ENCODE peak calls at places on chromosomes 3 and 15, in ten cellular contexts. One of them, this sample, is unnamed. For H3K9me3, the result is how much of the 10 kb centered on the place peaks cover.

GRCh38 chr3:23264413-23264812 is 61.3 kb downstream of the UBE2E2 start:
- DNase-seq in cardiac muscle cell: peak
- DNase-seq in fibroblast of lung: peak
- DNase-seq in body of pancreas: no peak
- DNase-seq in neural progenitor cell: no peak
- DNase-seq in GM12878: no peak
- DNase-seq in heart right ventricle: no peak
- DNase-seq in ovary: no peak
- DNase-seq in breast epithelium: no peak
- DNase-seq in upper lobe of right lung: no peak
- DNase-seq in this sample: no peak

GRCh38 chr3:120169407-120169806 is 75.2 kb upstream of the GSK3B start:
- DNase-seq in breast epithelium: no peak
- DNase-seq in GM12878: no peak
- DNase-seq in fibroblast of lung: no peak
- DNase-seq in neural progenitor cell: no peak
- DNase-seq in body of pancreas: no peak
- DNase-seq in heart right ventricle: no peak
- DNase-seq in ovary: no peak
- DNase-seq in upper lobe of right lung: no peak
- DNase-seq in cardiac muscle cell: no peak
- DNase-seq in this sample: no peak

GRCh38 chr3:188956839-188957489 is 214.8 kb upstream of the TPRG1 start:
- DNase-seq in upper lobe of right lung: no peak
- DNase-seq in body of pancreas: peak
- DNase-seq in neural progenitor cell: peak
- DNase-seq in heart right ventricle: peak
- DNase-seq in breast epithelium: no peak
- DNase-seq in GM12878: no peak
- DNase-seq in fibroblast of lung: peak
- DNase-seq in ovary: no peak
- DNase-seq in cardiac muscle cell: peak
- DNase-seq in this sample: no peak

GRCh38 chr3:42733501-42734262 is 31.1 kb upstream of the HHATL start:
- DNase-seq in fibroblast of lung: no peak
- DNase-seq in body of pancreas: no peak
- DNase-seq in upper lobe of right lung: no peak
- DNase-seq in cardiac muscle cell: no peak
- DNase-seq in heart right ventricle: no peak
- DNase-seq in ovary: no peak
- DNase-seq in GM12878: no peak
- DNase-seq in neural progenitor cell: no peak
- DNase-seq in breast epithelium: no peak
- DNase-seq in this sample: no peak

GRCh38 chr15:91694131-91694828 is 159.2 kb upstream of the SLCO3A1 start:
- DNase-seq in fibroblast of lung: peak
- DNase-seq in upper lobe of right lung: no peak
- DNase-seq in heart right ventricle: peak
- DNase-seq in body of pancreas: no peak
- DNase-seq in breast epithelium: no peak
- DNase-seq in GM12878: no peak
- DNase-seq in neural progenitor cell: no peak
- DNase-seq in cardiac muscle cell: peak
- DNase-seq in ovary: peak
- DNase-seq in this sample: peak

GRCh38 chr3:11211531-11212300 is 57.4 kb downstream of the HRH1 start:
- DNase-seq in ovary: no peak
- DNase-seq in cardiac muscle cell: peak
- DNase-seq in breast epithelium: no peak
- DNase-seq in heart right ventricle: no peak
- DNase-seq in upper lobe of right lung: no peak
- DNase-seq in body of pancreas: no peak
- DNase-seq in GM12878: no peak
- DNase-seq in fibroblast of lung: peak
- DNase-seq in neural progenitor cell: peak
- DNase-seq in this sample: no peak

GRCh38 chr15:42672444-42672843 is 64.5 kb downstream of the CDAN1 start:
- DNase-seq in GM12878: no peak
- DNase-seq in body of pancreas: no peak
- DNase-seq in neural progenitor cell: no peak
- DNase-seq in breast epithelium: no peak
- DNase-seq in cardiac muscle cell: no peak
- DNase-seq in fibroblast of lung: no peak
- DNase-seq in ovary: no peak
- DNase-seq in upper lobe of right lung: no peak
- DNase-seq in heart right ventricle: no peak
- DNase-seq in this sample: no peak

GRCh38 chr3:58135712-58136543 is 74.8 kb downstream of the DNASE1L3 start:
- DNase-seq in ovary: no peak
- DNase-seq in fibroblast of lung: no peak
- DNase-seq in neural progenitor cell: no peak
- DNase-seq in GM12878: no peak
- DNase-seq in breast epithelium: no peak
- DNase-seq in cardiac muscle cell: peak
- DNase-seq in upper lobe of right lung: no peak
- DNase-seq in heart right ventricle: peak
- DNase-seq in body of pancreas: no peak
- DNase-seq in this sample: peak

GRCh38 chr15:74621546-74621920 is 5.9 kb downstream of the CLK3 start:
- DNase-seq in GM12878: no peak
- DNase-seq in cardiac muscle cell: no peak
- DNase-seq in fibroblast of lung: no peak
- DNase-seq in neural progenitor cell: no peak
- DNase-seq in heart right ventricle: no peak
- DNase-seq in upper lobe of right lung: peak
- DNase-seq in body of pancreas: no peak
- DNase-seq in breast epithelium: no peak
- DNase-seq in ovary: no peak
- DNase-seq in this sample: no peak

GRCh38 chr3:25380222-25380739 is 47.8 kb upstream of the RARB start:
- DNase-seq in fibroblast of lung: no peak
- DNase-seq in GM12878: no peak
- DNase-seq in body of pancreas: no peak
- DNase-seq in breast epithelium: no peak
- DNase-seq in upper lobe of right lung: no peak
- DNase-seq in heart right ventricle: no peak
- DNase-seq in ovary: no peak
- DNase-seq in cardiac muscle cell: peak
- DNase-seq in neural progenitor cell: no peak
- DNase-seq in this sample: peak

GRCh38 chr3:133561682-133562081 is 11.8 kb upstream of the CDV3 start:
- DNase-seq in cardiac muscle cell: no peak
- DNase-seq in neural progenitor cell: no peak
- DNase-seq in upper lobe of right lung: no peak
- DNase-seq in breast epithelium: no peak
- DNase-seq in ovary: no peak
- DNase-seq in body of pancreas: no peak
- DNase-seq in heart right ventricle: no peak
- DNase-seq in GM12878: no peak
- DNase-seq in fibroblast of lung: no peak
- DNase-seq in this sample: no peak

GRCh38 chr15:101092186-101092866 is 159.5 kb downstream of the CHSY1 start:
- DNase-seq in upper lobe of right lung: no peak
- DNase-seq in neural progenitor cell: no peak
- DNase-seq in heart right ventricle: no peak
- DNase-seq in body of pancreas: no peak
- DNase-seq in breast epithelium: no peak
- DNase-seq in fibroblast of lung: peak
- DNase-seq in GM12878: no peak
- DNase-seq in cardiac muscle cell: peak
- DNase-seq in ovary: no peak
- DNase-seq in this sample: no peak

GRCh38 chr3:184441202-184441900 is 61.5 kb downstream of the CHRD start:
- DNase-seq in heart right ventricle: no peak
- DNase-seq in breast epithelium: no peak
- DNase-seq in body of pancreas: no peak
- DNase-seq in cardiac muscle cell: no peak
- DNase-seq in upper lobe of right lung: no peak
- DNase-seq in ovary: no peak
- DNase-seq in GM12878: no peak
- DNase-seq in fibroblast of lung: no peak
- DNase-seq in neural progenitor cell: no peak
- DNase-seq in this sample: no peak

GRCh38 chr15:38623744-38624143 is 59.1 kb upstream of the RASGRP1 start:
- DNase-seq in heart right ventricle: peak
- DNase-seq in fibroblast of lung: no peak
- DNase-seq in body of pancreas: no peak
- DNase-seq in ovary: no peak
- DNase-seq in cardiac muscle cell: no peak
- DNase-seq in GM12878: no peak
- DNase-seq in neural progenitor cell: no peak
- DNase-seq in upper lobe of right lung: no peak
- DNase-seq in breast epithelium: no peak
- DNase-seq in this sample: no peak

GRCh38 chr3:38136807-38137614 is at the start of gene ACAA1:
- DNase-seq in upper lobe of right lung: peak
- DNase-seq in body of pancreas: peak
- DNase-seq in breast epithelium: peak
- DNase-seq in heart right ventricle: peak
- DNase-seq in cardiac muscle cell: peak
- DNase-seq in ovary: peak
- DNase-seq in fibroblast of lung: peak
- DNase-seq in GM12878: peak
- DNase-seq in neural progenitor cell: peak
- DNase-seq in this sample: peak

GRCh38 chr3:109924196-109924595 is 586.9 kb upstream of the DPPA4 start:
- DNase-seq in GM12878: no peak
- DNase-seq in body of pancreas: no peak
- DNase-seq in upper lobe of right lung: no peak
- DNase-seq in fibroblast of lung: no peak
- DNase-seq in heart right ventricle: no peak
- DNase-seq in breast epithelium: no peak
- DNase-seq in cardiac muscle cell: no peak
- DNase-seq in ovary: no peak
- DNase-seq in neural progenitor cell: no peak
- DNase-seq in this sample: no peak

DNA sequence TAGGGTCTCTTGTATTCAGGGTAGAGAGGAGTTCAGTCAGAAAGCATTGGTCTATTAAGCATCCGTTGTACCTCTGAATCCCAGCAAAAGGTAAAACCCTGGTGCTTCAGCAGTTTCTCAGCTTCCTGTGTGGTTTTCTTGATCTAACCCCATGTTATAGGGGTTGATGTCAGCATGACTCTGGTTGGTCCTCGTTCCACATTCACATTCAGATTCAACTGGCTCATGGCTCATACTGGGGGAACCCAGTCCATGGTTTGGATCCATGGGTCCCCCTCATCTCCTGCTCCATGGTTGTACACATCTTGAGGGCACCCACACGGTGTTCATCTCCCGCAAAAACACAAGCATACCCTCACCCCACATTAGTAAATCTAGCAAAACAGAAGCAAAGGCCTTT is 47.7 kb upstream of the C2CD4B start:
- DNase-seq in cardiac muscle cell: no peak
- DNase-seq in heart right ventricle: no peak
- DNase-seq in ovary: no peak
- DNase-seq in upper lobe of right lung: no peak
- DNase-seq in body of pancreas: no peak
- DNase-seq in breast epithelium: no peak
- DNase-seq in GM12878: no peak
- DNase-seq in fibroblast of lung: no peak
- DNase-seq in neural progenitor cell: no peak
- DNase-seq in this sample: no peak
- H3K9me3 ChIP-seq in cardiac muscle cell: under half
- H3K9me3 ChIP-seq in heart right ventricle: under half
- H3K9me3 ChIP-seq in ovary: under half
- H3K9me3 ChIP-seq in upper lobe of right lung: under half
- H3K9me3 ChIP-seq in body of pancreas: under half
- H3K9me3 ChIP-seq in breast epithelium: under half
- H3K9me3 ChIP-seq in GM12878: under half
- H3K9me3 ChIP-seq in fibroblast of lung: under half
- H3K9me3 ChIP-seq in neural progenitor cell: under half
- H3K9me3 ChIP-seq in this sample: under half

GRCh38 chr15:56128081-56128480 is 115.6 kb downstream of the RFX7 start:
- DNase-seq in fibroblast of lung: peak
- DNase-seq in GM12878: no peak
- DNase-seq in cardiac muscle cell: no peak
- DNase-seq in body of pancreas: no peak
- DNase-seq in upper lobe of right lung: no peak
- DNase-seq in breast epithelium: no peak
- DNase-seq in neural progenitor cell: no peak
- DNase-seq in ovary: no peak
- DNase-seq in heart right ventricle: no peak
- DNase-seq in this sample: no peak

GRCh38 chr15:56126409-56126808 is 117.3 kb downstream of the RFX7 start:
- DNase-seq in heart right ventricle: no peak
- DNase-seq in breast epithelium: no peak
- DNase-seq in neural progenitor cell: no peak
- DNase-seq in upper lobe of right lung: no peak
- DNase-seq in GM12878: no peak
- DNase-seq in ovary: no peak
- DNase-seq in body of pancreas: no peak
- DNase-seq in fibroblast of lung: no peak
- DNase-seq in cardiac muscle cell: no peak
- DNase-seq in this sample: no peak

DNA sequence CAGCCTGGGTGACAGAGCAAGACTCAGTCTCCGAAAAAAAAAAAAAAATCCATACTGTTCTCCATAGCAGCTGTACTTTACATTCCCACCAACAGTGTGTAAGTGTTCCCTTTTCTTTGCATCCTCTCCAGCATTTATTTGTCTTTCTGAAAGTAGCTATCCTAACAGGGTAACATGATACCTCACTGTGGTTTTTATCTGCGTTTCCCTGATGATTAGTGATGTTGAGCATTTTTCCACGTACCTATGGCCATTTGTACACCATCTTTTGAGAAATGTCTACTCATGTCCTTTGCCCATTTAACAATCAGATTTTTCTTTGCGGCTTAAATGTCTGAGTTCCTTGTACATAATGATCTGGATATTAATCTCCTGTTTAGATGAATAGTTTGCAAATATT is 119.3 kb downstream of the RFX7 start:
- DNase-seq in upper lobe of right lung: no peak
- DNase-seq in body of pancreas: no peak
- DNase-seq in heart right ventricle: no peak
- DNase-seq in breast epithelium: no peak
- DNase-seq in cardiac muscle cell: no peak
- DNase-seq in ovary: no peak
- DNase-seq in neural progenitor cell: no peak
- DNase-seq in fibroblast of lung: peak
- DNase-seq in GM12878: no peak
- DNase-seq in this sample: no peak
- H3K9me3 ChIP-seq in upper lobe of right lung: under half
- H3K9me3 ChIP-seq in body of pancreas: under half
- H3K9me3 ChIP-seq in heart right ventricle: half or more
- H3K9me3 ChIP-seq in breast epithelium: under half
- H3K9me3 ChIP-seq in cardiac muscle cell: under half
- H3K9me3 ChIP-seq in ovary: under half
- H3K9me3 ChIP-seq in neural progenitor cell: under half
- H3K9me3 ChIP-seq in fibroblast of lung: under half
- H3K9me3 ChIP-seq in GM12878: under half
- H3K9me3 ChIP-seq in this sample: under half

GRCh38 chr15:25177955-25178801 is 223.4 kb downstream of the SNRPN start:
- DNase-seq in body of pancreas: peak
- DNase-seq in GM12878: no peak
- DNase-seq in fibroblast of lung: no peak
- DNase-seq in ovary: no peak
- DNase-seq in neural progenitor cell: no peak
- DNase-seq in heart right ventricle: peak
- DNase-seq in cardiac muscle cell: no peak
- DNase-seq in breast epithelium: peak
- DNase-seq in upper lobe of right lung: peak
- DNase-seq in this sample: peak
- H3K9me3 ChIP-seq in body of pancreas: under half
- H3K9me3 ChIP-seq in GM12878: under half
- H3K9me3 ChIP-seq in fibroblast of lung: under half
- H3K9me3 ChIP-seq in ovary: under half
- H3K9me3 ChIP-seq in neural progenitor cell: under half
- H3K9me3 ChIP-seq in heart right ventricle: half or more
- H3K9me3 ChIP-seq in cardiac muscle cell: under half
- H3K9me3 ChIP-seq in breast epithelium: half or more
- H3K9me3 ChIP-seq in upper lobe of right lung: under half
- H3K9me3 ChIP-seq in this sample: under half

GRCh38 chr3:7433073-7433472 is 572.2 kb downstream of the GRM7 start:
- DNase-seq in heart right ventricle: no peak
- DNase-seq in body of pancreas: peak
- DNase-seq in GM12878: no peak
- DNase-seq in breast epithelium: no peak
- DNase-seq in cardiac muscle cell: no peak
- DNase-seq in fibroblast of lung: no peak
- DNase-seq in ovary: no peak
- DNase-seq in neural progenitor cell: no peak
- DNase-seq in upper lobe of right lung: no peak
- DNase-seq in this sample: no peak
- H3K9me3 ChIP-seq in heart right ventricle: under half
- H3K9me3 ChIP-seq in body of pancreas: under half
- H3K9me3 ChIP-seq in GM12878: under half
- H3K9me3 ChIP-seq in breast epithelium: under half
- H3K9me3 ChIP-seq in cardiac muscle cell: under half
- H3K9me3 ChIP-seq in fibroblast of lung: under half
- H3K9me3 ChIP-seq in ovary: under half
- H3K9me3 ChIP-seq in neural progenitor cell: under half
- H3K9me3 ChIP-seq in upper lobe of right lung: under half
- H3K9me3 ChIP-seq in this sample: under half